ENCODE peak calls at places on chromosomes 6 and 20, in four cellular contexts. G is naive thymus-derived CD4-positive, alpha-beta T cell; X is Karpas-422; N is pancreas. F is an unnamed sample.
A peak's percentile ranks its signal among the peaks of the same experiment; 100 is the strongest.

GRCh38 chr6:45665859-45666258 is 288.1 kb upstream of the SUPT3H start:
- DNase-seq in G (no peak), X (no peak), N (no peak), F (peak; percentile 45)

GRCh38 chr6:33433560-33434191 is 13.8 kb downstream of the SYNGAP1 start:
- DNase-seq in X (no peak), N (no peak), G (no peak), F (no peak)

GRCh38 chr6:168131464-168132415 is 52.7 kb upstream of the FRMD1 start:
- DNase-seq in G (no peak), X (no peak), N (no peak), F (no peak)

GRCh38 chr6:95249176-95249575 is 328.2 kb upstream of the MANEA start:
- DNase-seq in N (no peak), X (peak; percentile 91), G (no peak), F (no peak)

GRCh38 chr6:101887532-101887931 is 494.0 kb downstream of the GRIK2 start:
- DNase-seq in X (no peak), G (no peak), N (no peak), F (no peak)

GRCh38 chr6:79305020-79305419 is 70.5 kb upstream of the HMGN3 start:
- DNase-seq in X (no peak), N (no peak), G (no peak), F (no peak)

GRCh38 chr6:33702345-33702977 is 9.0 kb downstream of the UQCC2 start:
- DNase-seq in N (no peak), G (no peak), X (peak; percentile 78), F (no peak)

GRCh38 chr6:148538251-148539190 is 195.9 kb downstream of the SASH1 start:
- DNase-seq in N (no peak), X (no peak), G (no peak), F (no peak)

GRCh38 chr6:135088818-135089809 is 34.5 kb upstream of the HBS1L start:
- DNase-seq in X (peak; percentile 66), N (no peak), G (peak; percentile 24), F (peak; percentile 74)

GRCh38 chr20:23246682-23247664 is 103.6 kb upstream of the NXT1 start:
- DNase-seq in N (no peak), G (no peak), X (no peak), F (no peak)

GRCh38 chr6:14228571-14228970 is 111.0 kb downstream of the CD83 start:
- DNase-seq in G (peak; percentile 42), X (no peak), N (no peak), F (peak; percentile 99)

GRCh38 chr6:16511048-16511660 is 250.1 kb downstream of the ATXN1 start:
- DNase-seq in X (peak; percentile 50), N (no peak), G (no peak), F (peak; percentile 50)

GRCh38 chr20:58403272-58403671 is 14.2 kb downstream of the VAPB start:
- DNase-seq in N (no peak), G (no peak), X (peak; percentile 61), F (no peak)

GRCh38 chr6:6861346-6861745 is 246.4 kb upstream of the RREB1 start:
- DNase-seq in G (no peak), X (no peak), N (no peak), F (no peak)

GRCh38 chr6:44373787-44374186 is 13.7 kb upstream of the CDC5L start:
- DNase-seq in X (no peak), G (no peak), N (no peak), F (no peak)

GRCh38 chr6:27188885-27189418 is 58.5 kb upstream of the PRSS16 start:
- DNase-seq in G (peak; percentile 66), N (peak; percentile 46), X (peak; percentile 92), F (peak; percentile 79)

GRCh38 chr20:25296094-25297093 is 48.5 kb downstream of the PYGB start:
- DNase-seq in N (peak; percentile 58), G (peak; percentile 17), X (peak; percentile 76), F (no peak)

GRCh38 chr20:3727333-3728035 is 5.0 kb upstream of the HSPA12B start:
- DNase-seq in X (no peak), N (no peak), G (no peak), F (no peak)

GRCh38 chr6:17289491-17290106 is 8.4 kb downstream of the RBM24 start:
- DNase-seq in N (peak; percentile 49), X (no peak), G (no peak), F (no peak)

GRCh38 chr6:62371395-62371794 is 85.4 kb upstream of the KHDRBS2 start:
- DNase-seq in X (no peak), G (no peak), N (no peak), F (no peak)

GRCh38 chr6:146767632-146768031 is 168.9 kb downstream of the ADGB start:
- DNase-seq in X (no peak), N (no peak), G (no peak), F (no peak)

GRCh38 chr20:4613718-4614620 is 107.7 kb upstream of the PRND start:
- DNase-seq in X (peak; percentile 80), N (no peak), G (peak; percentile 28), F (peak; percentile 46)

GRCh38 chr6:63486196-63486595 is 86.1 kb upstream of the LOC128125822 start:
- DNase-seq in G (no peak), X (no peak), N (no peak), F (no peak)

GRCh38 chr20:44496976-44497375 is 21.3 kb downstream of the TTPAL start:
- DNase-seq in X (no peak), N (no peak), G (no peak), F (no peak)

GRCh38 chr20:59835057-59835447 is 98.4 kb downstream of the SYCP2 start:
- DNase-seq in X (no peak), G (no peak), N (no peak), F (no peak)

GRCh38 chr6:16929814-16930213 is 168.6 kb upstream of the ATXN1 start:
- DNase-seq in X (no peak), N (no peak), G (no peak), F (no peak)

GRCh38 chr20:45433316-45433715 is 17.4 kb downstream of the PIGT start:
- DNase-seq in X (no peak), N (no peak), G (no peak), F (no peak)

DNA sequence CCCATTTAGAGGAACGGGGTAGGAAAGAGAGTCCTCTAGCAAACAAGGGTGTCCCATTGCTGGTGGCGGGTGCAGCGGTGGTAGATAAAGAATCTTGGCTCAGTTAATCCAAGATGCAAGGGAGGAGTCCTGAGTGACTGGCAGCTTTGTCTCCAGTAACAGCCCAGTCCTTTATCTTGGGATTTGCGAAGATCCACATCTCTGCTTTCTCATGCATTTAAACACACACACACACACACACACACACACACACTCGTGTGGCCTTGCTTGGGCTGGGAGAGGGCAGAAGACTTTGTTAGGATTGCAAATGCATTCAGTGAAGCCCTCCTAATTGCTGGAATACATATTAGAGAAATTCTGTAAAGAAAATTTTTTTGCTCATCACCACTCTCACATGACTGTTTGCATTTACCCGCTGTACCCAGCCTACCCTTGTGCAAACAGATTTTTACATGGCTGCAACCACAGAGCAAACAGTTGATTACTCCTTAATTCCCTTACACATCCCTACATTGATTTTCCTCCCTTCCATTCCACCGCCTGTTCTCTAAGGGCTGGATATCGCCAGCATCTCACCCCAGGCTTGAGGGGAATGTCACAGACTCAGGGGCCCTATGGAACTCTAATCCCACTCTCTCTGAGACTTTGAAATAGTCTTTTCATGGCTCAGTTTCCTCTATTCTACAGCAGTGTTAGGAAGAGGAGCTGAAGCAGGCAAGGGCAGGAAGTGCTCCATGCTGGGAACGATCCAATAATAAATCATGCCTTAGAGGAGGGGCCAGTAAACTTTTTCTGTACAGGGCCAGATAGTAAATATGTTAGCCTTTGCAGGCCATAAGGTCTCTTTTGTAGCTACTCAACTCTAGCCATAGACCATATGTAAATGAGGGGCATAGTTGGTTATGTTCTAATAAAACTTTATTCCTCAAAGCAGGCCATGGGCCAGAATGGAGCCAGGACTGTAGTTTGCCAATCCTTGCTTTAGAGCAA is 3.5 kb downstream of the C6orf132 start:
- DNase-seq in X (no peak), N (no peak), G (no peak), F (no peak)
- H3K4me3 ChIP-seq in X (no peak overlapping the region), N (no peak overlapping the region), G (no peak overlapping the region), F (no peak overlapping the region)

GRCh38 chr6:11650711-11651110 is 113.2 kb downstream of the TMEM170B start:
- DNase-seq in X (no peak), N (no peak), G (no peak), F (no peak)
- H3K4me3 ChIP-seq in X (no peak overlapping the region), N (no peak overlapping the region), G (no peak overlapping the region), F (no peak overlapping the region)

DNA sequence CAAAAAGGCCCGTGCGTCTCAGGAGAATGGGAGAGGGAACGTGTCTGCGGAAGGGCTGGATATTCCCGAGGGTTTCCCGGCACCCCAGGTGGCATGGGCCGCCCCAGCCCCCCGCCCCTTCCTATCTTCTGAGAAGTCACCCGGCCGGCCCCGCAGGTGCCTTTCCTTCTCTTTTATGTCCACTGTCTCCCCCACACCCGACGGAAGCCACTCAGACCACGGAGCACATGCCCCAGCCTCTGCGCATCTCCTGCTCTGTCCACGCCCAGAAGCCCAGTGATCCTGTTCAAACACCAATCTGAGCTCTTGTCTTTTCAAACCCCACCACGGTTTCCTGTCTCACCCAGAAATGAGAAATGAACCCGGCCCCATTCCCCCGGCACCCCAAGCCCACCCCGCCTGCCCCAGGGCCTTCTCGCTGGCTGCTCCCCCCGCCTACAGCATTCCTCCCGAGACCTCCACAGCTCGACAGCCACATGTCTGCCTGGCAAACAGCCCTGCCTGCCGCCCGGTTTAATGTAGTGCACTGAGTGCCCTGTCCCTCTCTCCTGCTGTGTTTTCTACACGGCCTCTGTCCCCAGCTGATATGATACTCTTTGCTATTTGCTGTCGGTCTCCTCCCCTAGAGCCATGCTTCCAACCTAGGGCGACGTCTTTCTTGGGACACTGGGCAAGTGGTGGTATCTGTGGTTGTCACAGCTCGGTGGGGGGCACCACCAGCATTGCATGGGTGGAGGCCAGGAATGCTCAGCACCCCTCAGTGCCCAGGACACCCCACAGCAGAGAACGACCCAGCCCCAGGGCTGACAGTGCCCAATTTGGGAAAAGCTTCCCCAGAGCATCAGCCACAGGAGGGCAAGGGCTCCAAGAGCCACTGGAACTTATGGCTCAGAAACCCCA is 182.7 kb downstream of the TAF4 start:
- DNase-seq in G (no peak), X (no peak), N (peak; percentile 4), F (no peak)
- H3K4me3 ChIP-seq in G (no peak overlapping the region), X (no peak overlapping the region), N (no peak overlapping the region), F (no peak overlapping the region)

DNA sequence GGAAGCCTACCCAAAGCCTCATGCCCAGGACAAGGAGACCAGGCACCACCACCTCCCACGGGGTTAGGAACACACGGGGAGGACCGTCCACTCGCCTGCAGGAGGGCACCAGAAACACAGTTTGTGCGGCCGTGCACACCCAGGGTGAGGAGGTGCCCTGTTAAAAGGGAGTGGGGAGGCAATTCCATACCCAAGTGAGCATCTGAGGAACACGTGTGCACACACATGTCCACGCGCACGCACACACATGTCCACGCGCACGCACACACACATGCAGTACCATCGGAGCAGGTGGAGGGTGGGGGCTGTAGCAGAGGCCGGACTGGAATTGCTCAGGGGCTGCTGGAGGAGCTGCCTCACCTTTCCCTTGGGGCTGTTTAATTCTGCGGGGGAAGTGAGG is 259.4 kb downstream of the TAF4 start:
- DNase-seq in N (no peak), G (no peak), X (no peak), F (no peak)
- H3K4me3 ChIP-seq in N (no peak overlapping the region), G (no peak overlapping the region), X (no peak overlapping the region), F (no peak overlapping the region)